ENCODE peak calls at places on chromosomes 5 and 9, in five cellular contexts. R is adrenal gland, U is lower lobe of right lung, V is A673, C is H1. S is an unnamed sample.

GRCh38 chr5:474826-475661 is 32.1 kb downstream of the EXOC3 start:
- DNase-seq in C (no peak), U (peak; percentile 50), R (no peak), V (no peak), S (no peak)

GRCh38 chr5:173453167-173453566 is 125.0 kb upstream of the STC2 start:
- DNase-seq in V (no peak), C (no peak), U (no peak), R (no peak), S (no peak)

GRCh38 chr9:15377625-15378252 is 44.9 kb upstream of the SNAPC3 start:
- DNase-seq in U (no peak), C (no peak), R (no peak), V (no peak), S (no peak)

GRCh38 chr5:174503461-174504265 is 220.7 kb upstream of the MSX2 start:
- DNase-seq in R (no peak), V (peak; percentile 65), U (no peak), C (no peak), S (no peak)

GRCh38 chr9:134800791-134801339 is 79.7 kb upstream of the FCN2 start:
- DNase-seq in U (no peak), R (no peak), C (no peak), V (no peak), S (no peak)

GRCh38 chr5:68331202-68332108 is 115.9 kb downstream of the PIK3R1 start:
- DNase-seq in C (no peak), U (no peak), V (no peak), R (no peak), S (no peak)

GRCh38 chr9:132099741-132100407 is 20.2 kb upstream of the MED27 start:
- DNase-seq in V (no peak), C (no peak), R (no peak), U (no peak), S (peak; percentile 19)

GRCh38 chr9:105994970-105995369 is 300.6 kb downstream of the TMEM38B start:
- DNase-seq in U (no peak), R (no peak), C (no peak), V (no peak), S (peak; percentile 92)

GRCh38 chr5:57311921-57312320 is 138.1 kb downstream of the GPBP1 start:
- DNase-seq in V (no peak), U (no peak), R (no peak), C (no peak), S (no peak)

GRCh38 chr9:133149130-133150015 is 14.3 kb downstream of the GBGT1 start:
- DNase-seq in U (peak; percentile 94), C (peak; percentile 73), R (peak; percentile 96), V (peak; percentile 92), S (peak; percentile 95)

GRCh38 chr9:130199605-130200004 is 27.4 kb downstream of the NCS1 start:
- DNase-seq in C (no peak), R (no peak), U (no peak), V (no peak), S (peak; percentile 65)

GRCh38 chr5:148455055-148455675 is 71.4 kb downstream of the FBXO38 start:
- DNase-seq in V (no peak), C (no peak), R (no peak), U (no peak), S (no peak)

GRCh38 chr9:12826924-12827655 is 52.3 kb downstream of the LURAP1L start:
- DNase-seq in C (no peak), U (no peak), V (no peak), R (no peak), S (no peak)

GRCh38 chr5:174177976-174178600 is 132.6 kb downstream of the NSG2 start:
- DNase-seq in R (no peak), V (no peak), U (no peak), C (no peak), S (no peak)

GRCh38 chr9:114471157-114471556 is 34.1 kb downstream of the WHRN start:
- DNase-seq in C (no peak), U (no peak), V (no peak), R (no peak), S (no peak)
- H3K4me1 ChIP-seq in C (no peaks in the 10 kb centered on the region), U (no peaks in the 10 kb centered on the region), V (no peaks in the 10 kb centered on the region), R (peaks cover 24% of the 10 kb centered on the region), S (no peaks in the 10 kb centered on the region)

GRCh38 chr5:3899093-3899492 is 303.5 kb downstream of the IRX1 start:
- DNase-seq in U (no peak), C (no peak), R (no peak), V (no peak), S (no peak)

GRCh38 chr5:3905521-3905920 is 309.9 kb downstream of the IRX1 start:
- DNase-seq in U (no peak), R (no peak), V (no peak), C (no peak), S (no peak)

GRCh38 chr5:3905031-3905430 is 309.4 kb downstream of the IRX1 start:
- DNase-seq in V (no peak), C (no peak), U (no peak), R (no peak), S (no peak)

GRCh38 chr5:3904584-3904983 is 309.0 kb downstream of the IRX1 start:
- DNase-seq in U (no peak), V (no peak), C (no peak), R (no peak), S (no peak)
- H3K9me3 ChIP-seq in U (no peaks in the 10 kb centered on the region), V (peaks cover 39% of the 10 kb centered on the region), C (no peaks in the 10 kb centered on the region), R (no peaks in the 10 kb centered on the region), S (no peaks in the 10 kb centered on the region)

GRCh38 chr9:95468791-95469190 is 48.0 kb downstream of the PTCH1 start:
- DNase-seq in V (no peak), C (no peak), U (no peak), R (no peak), S (no peak)

GRCh38 chr9:95462419-95463121 is 54.2 kb downstream of the PTCH1 start:
- DNase-seq in R (peak; percentile 62), V (peak; percentile 85), U (no peak), C (no peak), S (peak; percentile 99)

GRCh38 chr9:95461448-95462381 is 55.1 kb downstream of the PTCH1 start:
- DNase-seq in V (no peak), C (no peak), R (no peak), U (no peak), S (peak; percentile 14)

GRCh38 chr9:95463145-95464060 is 53.4 kb downstream of the PTCH1 start:
- DNase-seq in U (no peak), V (no peak), R (no peak), C (no peak), S (peak; percentile 50)

GRCh38 chr9:95465115-95465514 is 51.7 kb downstream of the PTCH1 start:
- DNase-seq in V (no peak), R (no peak), C (no peak), U (no peak), S (no peak)
- H3K36me3 ChIP-seq in V (peaks cover 75% of the 10 kb centered on the region), R (peaks cover 36% of the 10 kb centered on the region), C (peaks cover 36% of the 10 kb centered on the region), U (peaks cover 72% of the 10 kb centered on the region), S (peaks cover 74% of the 10 kb centered on the region)

GRCh38 chr5:107472620-107473064 is 198.1 kb downstream of the EFNA5 start:
- DNase-seq in V (no peak), C (peak; percentile 63), R (no peak), U (no peak), S (no peak)

GRCh38 chr5:107469064-107469463 is 201.7 kb downstream of the EFNA5 start:
- DNase-seq in C (no peak), V (no peak), R (no peak), U (no peak), S (no peak)

GRCh38 chr5:107469485-107469884 is 201.3 kb downstream of the EFNA5 start:
- DNase-seq in V (peak; percentile 57), R (no peak), C (no peak), U (no peak), S (no peak)

GRCh38 chr5:107468286-107468685 is 202.5 kb downstream of the EFNA5 start:
- DNase-seq in C (no peak), V (no peak), U (no peak), R (no peak), S (no peak)

GRCh38 chr5:107470007-107470582 is 200.6 kb downstream of the EFNA5 start:
- DNase-seq in R (no peak), C (no peak), V (peak; percentile 78), U (no peak), S (no peak)
- H3K4me1 ChIP-seq in R (no peaks in the 10 kb centered on the region), C (peaks cover 29% of the 10 kb centered on the region), V (peaks cover 35% of the 10 kb centered on the region), U (peaks cover 19% of the 10 kb centered on the region), S (peaks cover 26% of the 10 kb centered on the region)

GRCh38 chr9:96817973-96818372 is 36.3 kb downstream of the ZNF782 start:
- DNase-seq in R (no peak), V (no peak), C (no peak), U (no peak), S (no peak)

GRCh38 chr9:96813607-96814006 is 35.7 kb upstream of the ZNF510 start:
- DNase-seq in R (no peak), U (no peak), C (no peak), V (no peak), S (no peak)

GRCh38 chr9:96818535-96818934 is 35.8 kb downstream of the ZNF782 start:
- DNase-seq in R (no peak), U (no peak), C (no peak), V (no peak), S (peak; percentile 20)
- H3K9me3 ChIP-seq in R (peaks cover 64% of the 10 kb centered on the region), U (peaks cover 100% of the 10 kb centered on the region), C (peaks cover 78% of the 10 kb centered on the region), V (peaks cover 88% of the 10 kb centered on the region), S (peaks cover 55% of the 10 kb centered on the region)

DNA sequence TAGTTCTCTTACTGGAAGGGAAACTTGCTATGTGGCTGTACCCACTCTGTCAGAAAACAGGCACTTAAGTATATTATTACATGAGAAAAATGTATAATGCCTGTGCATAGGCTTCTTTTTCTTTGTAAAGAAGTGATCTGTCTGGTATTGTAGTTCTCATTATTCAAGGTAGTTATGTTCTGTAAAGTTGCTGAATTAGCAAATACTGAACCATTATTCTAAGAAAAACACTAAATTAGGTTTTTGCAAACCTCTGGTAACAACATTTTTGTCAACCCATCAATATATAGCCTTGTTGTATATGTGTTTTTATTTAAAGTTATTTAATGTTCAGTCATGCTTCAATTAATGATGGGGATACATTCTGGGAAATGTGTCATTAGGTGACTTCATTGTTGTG is 8.8 kb downstream of the RAD17 start:
- DNase-seq in R (no peak), C (no peak), V (no peak), U (no peak), S (no peak)
- H3K36me3 ChIP-seq in R (peaks cover 70% of the 10 kb centered on the region), C (peaks cover 20% of the 10 kb centered on the region), V (peaks cover 27% of the 10 kb centered on the region), U (peaks cover 83% of the 10 kb centered on the region), S (peaks cover 59% of the 10 kb centered on the region)

DNA sequence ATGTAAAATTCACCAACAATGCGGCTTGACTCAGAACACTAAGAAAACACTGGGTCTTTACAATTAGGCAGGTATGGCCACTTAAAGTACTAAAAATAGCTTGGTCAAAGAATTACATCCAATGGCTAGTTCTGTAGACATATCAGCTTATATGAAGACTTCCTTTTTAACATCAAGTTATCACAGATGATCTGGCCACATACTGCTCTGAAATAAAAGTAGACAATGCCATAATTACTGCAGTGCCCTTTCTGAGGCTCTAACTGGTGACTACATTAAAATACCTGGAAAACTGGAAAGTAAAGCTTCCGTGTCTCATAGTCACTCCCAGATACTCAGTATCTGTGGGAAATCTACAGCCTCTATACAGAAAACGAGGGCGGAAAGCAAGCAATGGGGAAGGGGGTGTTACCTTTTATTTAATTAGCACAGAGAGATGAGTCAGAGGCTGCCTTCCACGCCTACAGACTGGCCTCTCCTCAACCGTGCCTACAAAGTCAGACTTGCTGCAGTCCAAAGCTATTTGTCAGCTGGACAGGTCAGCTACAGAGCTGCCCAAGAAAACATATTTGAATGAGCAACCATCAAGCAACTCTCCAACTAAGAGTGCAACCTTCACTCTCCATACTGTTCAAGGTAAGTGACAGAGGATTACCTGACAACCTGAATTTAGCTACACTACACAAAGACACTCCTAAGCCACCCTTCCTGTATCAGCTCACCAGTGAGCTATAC is 8.7 kb downstream of the SERINC5 start:
- DNase-seq in U (peak; percentile 55), R (peak; percentile 84), C (no peak), V (peak; percentile 81), S (peak; percentile 66)
- H3K4me1 ChIP-seq in U (peaks cover 55% of the 10 kb centered on the region), R (peaks cover 15% of the 10 kb centered on the region), C (peaks cover 35% of the 10 kb centered on the region), V (peaks cover 20% of the 10 kb centered on the region), S (peaks cover 22% of the 10 kb centered on the region)